ENCODE peak calls at places on chromosomes 13 and 19, in five cellular contexts. W is stomach, A is lower leg skin, U is body of pancreas, B is breast epithelium. P is an unnamed sample.

GRCh38 chr13:106678646-106679045 is 110.7 kb upstream of the ARGLU1 start:
- DNase-seq in W (no peak), B (no peak), A (no peak), U (no peak), P (no peak)

GRCh38 chr19:8512115-8512967 is 1.6 kb downstream of the ZNF414 start:
- DNase-seq in W (no peak), A (no peak), U (no peak), B (no peak), P (peak; percentile 56)

GRCh38 chr13:43132911-43133310 is 109.5 kb downstream of the DNAJC15 start:
- DNase-seq in A (no peak), U (no peak), B (no peak), W (no peak), P (no peak)

GRCh38 chr13:47869780-47870179 is 131.3 kb downstream of the SUCLA2 start:
- DNase-seq in U (no peak), B (no peak), W (no peak), A (no peak), P (no peak)

GRCh38 chr19:55418185-55418584 is 10.6 kb upstream of the UBE2S start:
- DNase-seq in B (no peak), U (peak; percentile 59), W (peak; percentile 57), A (peak; percentile 30), P (no peak)

GRCh38 chr13:36395280-36395679 is 37.0 kb upstream of the CCNA1 start:
- DNase-seq in A (no peak), B (no peak), U (no peak), W (no peak), P (no peak)

GRCh38 chr13:105127732-105128131 is 1407.7 kb downstream of the EFNB2 start:
- DNase-seq in W (no peak), U (no peak), B (no peak), A (no peak), P (no peak)

GRCh38 chr13:23570099-23570926 is at the start of gene TNFRSF19:
- DNase-seq in U (peak; percentile 25), B (no peak), A (peak; percentile 60), W (no peak), P (no peak)

GRCh38 chr19:50607874-50608785 is 31.6 kb downstream of the SYT3 start:
- DNase-seq in A (peak; percentile 28), U (peak; percentile 31), B (no peak), W (peak; percentile 42), P (no peak)

GRCh38 chr13:101893021-101893420 is 440.5 kb downstream of the ITGBL1 start:
- DNase-seq in U (no peak), W (no peak), B (no peak), A (no peak), P (no peak)

GRCh38 chr19:51123381-51124186 is 1.1 kb upstream of the SIGLEC9 start:
- DNase-seq in U (no peak), W (peak; percentile 50), A (peak; percentile 32), B (no peak), P (peak; percentile 25)

GRCh38 chr13:38697628-38698333 is 10.9 kb downstream of the FREM2 start:
- DNase-seq in W (no peak), B (no peak), A (no peak), U (no peak), P (no peak)

GRCh38 chr13:33146843-33147611 is 130.8 kb downstream of the KL start:
- DNase-seq in W (no peak), U (no peak), B (no peak), A (no peak), P (no peak)

GRCh38 chr13:40126301-40127085 is 471.0 kb downstream of the COG6 start:
- DNase-seq in B (no peak), W (no peak), U (no peak), A (no peak), P (no peak)

DNA sequence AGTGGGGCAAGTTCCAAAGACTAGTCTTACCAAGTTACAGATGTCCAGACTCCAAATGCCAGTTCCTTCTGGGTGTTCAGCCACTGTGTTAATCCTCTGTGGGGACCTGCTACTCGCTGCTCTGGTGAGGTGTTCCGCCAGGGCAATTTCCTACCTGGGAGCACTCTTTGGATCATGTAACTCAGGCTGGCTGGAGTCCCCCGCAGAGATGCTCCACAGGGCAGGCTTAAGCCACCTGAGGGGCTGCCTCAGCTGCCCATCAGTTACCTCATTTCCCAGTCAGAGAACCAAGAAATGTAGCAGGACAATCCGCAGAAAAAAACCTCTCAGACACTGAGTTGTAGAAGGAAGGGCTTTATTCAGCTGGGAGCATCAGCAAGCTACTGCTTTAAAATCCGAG is 133.8 kb downstream of the ZNF737 start:
- DNase-seq in B (no peak), U (no peak), A (no peak), W (no peak), P (no peak)
- H3K4me3 ChIP-seq in B (no peak overlapping the region), U (no peak overlapping the region), A (no peak overlapping the region), W (no peak overlapping the region), P (no peak overlapping the region)

GRCh38 chr19:36418287-36419001 is at the start of gene ZFP82:
- DNase-seq in B (peak; percentile 68), U (peak; percentile 61), A (peak; percentile 22), W (peak; percentile 58), P (peak; percentile 71)
- TF ChIP-seq POLR2A in B (no peak), U (peak; percentile 58), A (no peak), W (no peak), P (no peak)

GRCh38 chr19:40512110-40512472 is 45.3 kb downstream of the SPTBN4 start:
- DNase-seq in A (no peak), B (no peak), U (no peak), W (no peak), P (no peak)
- H3K4me3 ChIP-seq in A (no peak overlapping the region), B (peak overlapping the region; percentile 58), U (no peak overlapping the region), W (no peak overlapping the region), P (no peak overlapping the region)

GRCh38 chr19:46600393-46601317 is 475 bp upstream of the CALM3 start:
- DNase-seq in W (peak; percentile 98), A (peak; percentile 97), B (peak; percentile 98), U (peak; percentile 99), P (peak; percentile 99)

GRCh38 chr19:46603195-46603637 is 2.1 kb downstream of the CALM3 start:
- DNase-seq in W (peak; percentile 59), B (no peak), A (no peak), U (peak; percentile 79), P (peak; percentile 51)

GRCh38 chr19:46603752-46604241 is 2.7 kb downstream of the CALM3 start:
- DNase-seq in B (no peak), W (no peak), U (no peak), A (no peak), P (no peak)

GRCh38 chr19:46601318-46602224 is at the start of gene CALM3:
- DNase-seq in W (no peak), U (no peak), B (no peak), A (no peak), P (no peak)

DNA sequence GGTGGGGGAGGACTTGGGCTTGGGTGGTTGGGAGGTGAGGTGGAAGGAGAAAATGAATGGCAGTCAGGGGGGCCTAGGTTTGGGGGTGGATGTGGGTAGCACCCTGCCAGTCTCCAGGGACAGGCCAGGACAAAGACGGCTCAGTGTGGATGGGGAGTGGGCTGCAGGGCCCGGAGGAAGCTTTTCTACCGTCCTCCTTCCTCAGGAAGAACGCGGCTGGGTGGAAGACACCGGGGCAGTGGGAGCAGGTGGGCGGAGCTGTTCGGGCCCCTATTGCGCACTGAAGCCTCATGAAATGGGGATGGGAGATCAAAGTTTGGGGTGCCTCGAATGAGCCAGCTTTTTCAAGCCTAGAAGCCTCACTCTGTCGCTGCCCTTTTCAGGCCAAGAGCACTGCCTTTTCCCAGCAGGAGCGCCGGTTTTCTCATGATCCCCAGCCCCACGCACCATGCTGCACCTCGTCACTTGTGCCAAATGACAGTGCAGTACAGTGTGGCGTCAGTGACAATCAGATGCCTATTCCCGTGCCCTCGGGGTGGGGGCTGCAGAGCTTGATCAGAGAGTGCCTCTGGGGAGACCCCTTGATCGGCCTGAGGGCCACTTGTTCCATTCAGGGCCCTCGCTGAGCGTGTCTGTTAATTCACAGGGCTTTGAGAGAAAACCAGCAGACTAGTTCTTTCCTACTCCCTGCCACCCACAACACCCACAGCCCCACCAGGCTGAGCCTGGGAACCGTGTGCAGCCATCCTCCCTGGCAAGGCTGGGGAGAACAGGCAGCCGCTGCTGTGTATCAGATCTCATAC is 1.5 kb downstream of the CALM3 start:
- DNase-seq in B (no peak), A (no peak), U (no peak), W (no peak), P (peak; percentile 43)
- TF ChIP-seq POLR2A in B (no peak), A (no peak), U (peak; percentile 16), W (no peak), P (no peak)

DNA sequence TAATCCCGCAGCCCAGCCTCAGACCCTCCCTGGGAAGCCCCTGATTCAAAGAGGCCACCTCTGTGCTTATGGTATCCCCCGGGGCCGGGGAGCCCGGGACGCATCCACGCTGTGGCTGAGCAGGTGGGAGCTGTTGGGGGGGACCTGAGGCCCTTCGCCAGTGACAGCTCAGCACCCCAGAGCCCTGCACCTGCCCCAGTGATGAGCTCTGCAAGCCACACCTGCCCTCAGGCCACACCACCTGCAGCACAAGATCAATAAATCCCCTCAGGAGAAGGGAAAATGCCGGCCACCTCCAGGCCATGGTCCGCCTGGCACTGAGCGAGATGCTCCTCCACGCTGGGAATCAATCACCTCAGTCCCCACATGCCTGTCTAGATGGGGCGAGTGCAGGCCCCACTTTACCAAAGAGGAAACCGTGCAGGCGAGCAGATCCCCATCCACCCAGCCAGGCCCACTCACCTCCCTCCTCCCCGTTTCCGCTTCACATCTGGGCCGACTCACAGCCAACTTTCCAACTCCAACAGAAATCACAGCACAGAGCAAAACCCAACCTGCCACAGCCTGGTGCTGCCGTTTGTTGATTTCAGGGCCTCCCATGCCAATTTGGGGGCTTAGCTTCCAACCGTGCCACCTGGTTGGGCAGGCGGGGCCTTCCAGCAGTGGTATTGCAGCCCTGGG is 12.8 kb downstream of the MOB3A start:
- DNase-seq in U (no peak), A (no peak), B (no peak), W (no peak), P (no peak)
- H3K4me3 ChIP-seq in U (no peak overlapping the region), A (no peak overlapping the region), B (peak overlapping the region; percentile 39), W (peak overlapping the region; percentile 43), P (no peak overlapping the region)

DNA sequence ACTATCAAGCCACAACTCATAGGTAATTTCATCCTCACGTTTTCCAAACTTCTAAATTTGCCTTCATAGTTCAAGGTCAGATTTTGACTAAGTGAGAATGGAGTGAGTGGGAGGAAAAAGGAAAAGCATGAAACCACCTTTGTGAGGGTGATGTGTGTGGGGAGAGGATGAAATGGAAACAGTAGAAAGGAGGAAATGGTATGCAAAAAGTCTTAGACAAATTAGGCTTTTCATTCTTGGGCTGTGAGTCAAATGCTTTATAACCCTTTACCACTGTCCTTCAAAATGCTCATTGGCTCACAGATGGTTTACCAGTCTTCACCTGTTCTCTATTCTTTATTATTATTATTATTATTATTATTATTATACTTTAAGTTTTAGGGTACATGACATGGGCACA is 127.2 kb downstream of the RAP2A start:
- DNase-seq in W (no peak), B (no peak), A (no peak), U (no peak), P (no peak)
- TF ChIP-seq POLR2A in W (no peak), B (no peak), A (no peak), U (no peak), P (no peak)

GRCh38 chr19:1469200-1469935 is 9.6 kb downstream of the C19orf25 start:
- DNase-seq in B (no peak), A (no peak), W (no peak), U (no peak), P (no peak)
- H3K4me3 ChIP-seq in B (peak overlapping the region; percentile 69), A (no peak overlapping the region), W (peak overlapping the region; percentile 34), U (no peak overlapping the region), P (peak overlapping the region; percentile 33)

GRCh38 chr19:14516048-14516534 is 2.1 kb downstream of the DNAJB1 start:
- DNase-seq in A (no peak), U (no peak), W (no peak), B (no peak), P (no peak)
- TF ChIP-seq POLR2A in A (no peak), U (no peak), W (no peak), B (no peak), P (no peak)